ENCODE peak calls at places on chromosome 17, in five cellular contexts. E is GM12878, P is H1, R is K562, C is GM12891. V is an unnamed sample.

GRCh38 chr17:78341559-78342437 is 18.1 kb downstream of the SOCS3 start:
- DNase-seq in E (no peak), P (peak), R (peak), C (no peak), V (no peak)

GRCh38 chr17:75979705-75980187 is 706 bp downstream of the TEN1 start:
- DNase-seq in E (no peak), P (no peak), R (no peak), C (no peak), V (no peak)

GRCh38 chr17:77848257-77848656 is 110.2 kb upstream of the TNRC6C start:
- DNase-seq in E (no peak), P (no peak), R (peak), C (no peak), V (no peak)

GRCh38 chr17:4533522-4534502 is 21.4 kb downstream of the MYBBP1A start:
- DNase-seq in E (no peak), P (no peak), R (no peak), C (no peak), V (no peak)

GRCh38 chr17:57422574-57423164 is 166.3 kb downstream of the MSI2 start:
- DNase-seq in E (peak), P (no peak), R (no peak), C (no peak), V (no peak)

GRCh38 chr17:78125976-78126894 is 2.3 kb downstream of the TMC6 start:
- DNase-seq in E (no peak), P (no peak), R (no peak), C (no peak), V (no peak)

GRCh38 chr17:5011928-5012327 is 14.2 kb downstream of the KIF1C start:
- DNase-seq in E (peak), P (no peak), R (no peak), C (peak), V (peak)

GRCh38 chr17:75707096-75707720 is 14.1 kb upstream of the ITGB4 start:
- DNase-seq in E (no peak), P (no peak), R (peak), C (no peak), V (no peak)

GRCh38 chr17:2309338-2310143 is 5.8 kb downstream of the SRR start:
- DNase-seq in E (no peak), P (no peak), R (no peak), C (no peak), V (no peak)

GRCh38 chr17:79997004-79997673 is 38.5 kb downstream of the TBC1D16 start:
- DNase-seq in E (peak), P (no peak), R (no peak), C (no peak), V (no peak)

GRCh38 chr17:79657036-79657435 is 46.2 kb upstream of the RBFOX3 start:
- DNase-seq in E (no peak), P (peak), R (no peak), C (no peak), V (no peak)

GRCh38 chr17:62950067-62950466 is 16.0 kb upstream of the TANC2 start:
- DNase-seq in E (no peak), P (no peak), R (no peak), C (no peak), V (no peak)

GRCh38 chr17:21372256-21372954 is 3.8 kb upstream of the KCNJ12 start:
- DNase-seq in E (no peak), P (no peak), R (no peak), C (no peak), V (no peak)

GRCh38 chr17:37234106-37234505 is 141.7 kb upstream of the C17orf78 start:
- DNase-seq in E (no peak), P (no peak), R (no peak), C (no peak), V (no peak)

GRCh38 chr17:59330314-59330942 is 1.0 kb upstream of the YPEL2 start:
- DNase-seq in E (no peak), P (no peak), R (peak), C (no peak), V (no peak)

GRCh38 chr17:68544111-68544510 is 31.9 kb downstream of the PRKAR1A start:
- DNase-seq in E (no peak), P (no peak), R (no peak), C (no peak), V (no peak)

GRCh38 chr17:40530988-40531971 is 29.9 kb upstream of the TNS4 start:
- DNase-seq in E (peak), P (no peak), R (no peak), C (no peak), V (no peak)

GRCh38 chr17:66971249-66971648 is 6.7 kb downstream of the CACNG4 start:
- DNase-seq in E (no peak), P (no peak), R (no peak), C (no peak), V (no peak)

GRCh38 chr17:4375039-4375748 is 8.7 kb upstream of the UBE2G1 start:
- DNase-seq in E (peak), P (no peak), R (peak), C (peak), V (peak)

GRCh38 chr17:79282294-79282693 is 207.7 kb downstream of the ENGASE start:
- DNase-seq in E (no peak), P (no peak), R (no peak), C (no peak), V (no peak)

GRCh38 chr17:69967910-69968411 is 107.1 kb upstream of the KCNJ16 start:
- DNase-seq in E (no peak), P (no peak), R (no peak), C (no peak), V (no peak)

GRCh38 chr17:47621293-47622178 is 28.2 kb upstream of the KPNB1 start:
- DNase-seq in E (no peak), P (no peak), R (no peak), C (no peak), V (no peak)

GRCh38 chr17:29390856-29391631 is 881 bp downstream of the TAOK1 start:
- DNase-seq in E (no peak), P (peak), R (peak), C (no peak), V (no peak)

GRCh38 chr17:69762359-69762758 is 312.7 kb upstream of the KCNJ16 start:
- DNase-seq in E (no peak), P (no peak), R (no peak), C (no peak), V (no peak)

GRCh38 chr17:28957277-28957991 is 6.1 kb upstream of the PHF12 start:
- DNase-seq in E (no peak), P (no peak), R (no peak), C (no peak), V (no peak)

GRCh38 chr17:75325827-75326586 is 36.8 kb upstream of the SLC25A19 start:
- DNase-seq in E (no peak), P (no peak), R (peak), C (no peak), V (no peak)

GRCh38 chr17:44253021-44253420 is 14.9 kb downstream of the SLC4A1 start:
- DNase-seq in E (no peak), P (no peak), R (no peak), C (no peak), V (no peak)

GRCh38 chr17:4937553-4937952 is 2.3 kb downstream of the SLC25A11 start:
- DNase-seq in E (no peak), P (no peak), R (no peak), C (no peak), V (no peak)

GRCh38 chr17:3528604-3529511 is 28.8 kb downstream of the TRPV3 start:
- DNase-seq in E (no peak), P (no peak), R (no peak), C (no peak), V (no peak)

GRCh38 chr17:45649796-45650195 is 134.3 kb upstream of the CRHR1 start:
- DNase-seq in E (no peak), P (no peak), R (no peak), C (no peak), V (no peak)

GRCh38 chr17:319266-319665 is 33.3 kb downstream of the RPH3AL start:
- DNase-seq in E (no peak), P (no peak), R (no peak), C (no peak), V (no peak)

GRCh38 chr17:44599298-44600175 is 42.3 kb downstream of the FZD2 start:
- DNase-seq in E (no peak), P (no peak), R (peak), C (no peak), V (no peak)

GRCh38 chr17:27919120-27919519 is 26.0 kb upstream of the LYRM9 start:
- DNase-seq in E (no peak), P (no peak), R (no peak), C (no peak), V (no peak)

GRCh38 chr17:62780273-62780672 is 27.8 kb downstream of the MARCHF10 start:
- DNase-seq in E (no peak), P (no peak), R (no peak), C (no peak), V (no peak)

GRCh38 chr17:45836047-45837044 is 8.3 kb upstream of the SPPL2C start:
- DNase-seq in E (no peak), P (no peak), R (no peak), C (no peak), V (no peak)

GRCh38 chr17:66835476-66835875 is 559 bp downstream of the CACNG5 start:
- DNase-seq in E (no peak), P (no peak), R (no peak), C (no peak), V (no peak)

GRCh38 chr17:78934681-78935418 is 9.7 kb upstream of the TIMP2 start:
- DNase-seq in E (no peak), P (no peak), R (no peak), C (no peak), V (no peak)

GRCh38 chr17:9244066-9245052 is 223.0 kb downstream of the NTN1 start:
- DNase-seq in E (no peak), P (no peak), R (no peak), C (no peak), V (no peak)
- TF ChIP-seq TAF1 in E (no peak), P (no peak), R (no peak), C (no peak), V (no peak)

DNA sequence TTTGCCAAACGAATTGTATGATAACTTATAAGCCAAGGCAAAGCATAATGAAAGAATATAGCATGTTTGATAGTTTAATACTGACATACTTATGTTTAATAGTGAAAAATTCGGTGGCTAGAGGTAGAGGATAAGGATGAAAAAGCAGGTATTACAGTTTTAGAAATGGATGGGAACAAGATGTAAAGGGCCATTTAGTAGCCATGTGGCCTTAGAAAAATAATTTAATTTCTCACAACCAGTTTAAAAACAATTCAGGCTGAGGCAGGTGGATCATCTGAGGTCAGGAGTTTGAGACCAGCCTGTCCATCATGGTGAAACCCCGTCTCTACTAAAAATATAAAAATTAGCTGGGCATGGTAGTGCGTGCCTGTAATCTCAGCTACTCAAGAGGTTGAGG is 119.5 kb upstream of the NACA2 start:
- DNase-seq in E (no peak), P (no peak), R (no peak), C (no peak), V (no peak)
- TF ChIP-seq POLR2A in E (no peak), P (no peak), R (no peak), C (no peak), V (no peak)

GRCh38 chr17:19386974-19387920 is at the start of gene MFAP4:
- DNase-seq in E (no peak), P (peak), R (no peak), C (no peak), V (no peak)
- TF ChIP-seq POLR2AphosphoS5 in E (no peak), P (no peak), R (no peak), C (no peak), V (no peak)

GRCh38 chr17:50289268-50289667 is 15.0 kb downstream of the TMEM92 start:
- DNase-seq in E (no peak), P (no peak), R (no peak), C (no peak), V (no peak)
- TF ChIP-seq TAF1 in E (no peak), P (no peak), R (no peak), C (no peak), V (no peak)

GRCh38 chr17:80997471-80998387 is 6.1 kb downstream of the CHMP6 start:
- DNase-seq in E (no peak), P (no peak), R (no peak), C (peak), V (no peak)
- TF ChIP-seq POLR2A in E (no peak), P (no peak), R (no peak), C (no peak), V (no peak)

GRCh38 chr17:43021739-43022512 is at the start of gene VAT1:
- DNase-seq in E (no peak), P (peak), R (peak), C (peak), V (peak)
- TF ChIP-seq POLR2AphosphoS5 in E (no peak), P (peak), R (peak), C (no peak), V (no peak)